ENCODE peak calls at places on chromosome 15, in five cellular contexts. F, M, K, E and Y are unnamed samples.

GRCh38 chr15:83206387-83206970 is 1.1 kb downstream of the HDGFL3 start:
- DNase-seq in E (no peak), M (no peak), F (no peak), K (no peak), Y (no peak)

GRCh38 chr15:73081321-73081958 is 29.2 kb downstream of the NEO1 start:
- DNase-seq in E (peak), K (peak), F (no peak), M (no peak), Y (no peak)

GRCh38 chr15:38474155-38474757 is 20.3 kb downstream of the FAM98B start:
- DNase-seq in M (peak), K (peak), E (peak), F (no peak), Y (no peak)

GRCh38 chr15:29942144-29942543 is 119.9 kb upstream of the TJP1 start:
- DNase-seq in M (no peak), E (no peak), F (no peak), K (no peak), Y (no peak)

GRCh38 chr15:57911247-57911646 is 154.3 kb downstream of the ALDH1A2 start:
- DNase-seq in E (no peak), F (no peak), M (no peak), K (no peak), Y (no peak)

GRCh38 chr15:96356494-96357455 is 26.3 kb downstream of the NR2F2 start:
- DNase-seq in M (no peak), K (peak), F (peak), E (peak), Y (peak)

GRCh38 chr15:85878866-85879265 is 84.1 kb upstream of the KLHL25 start:
- DNase-seq in F (no peak), M (no peak), E (no peak), K (peak), Y (no peak)

GRCh38 chr15:57772223-57772957 is 65.9 kb downstream of the POLR2M start:
- DNase-seq in F (no peak), M (peak), E (no peak), K (peak), Y (peak)

GRCh38 chr15:83998486-83998885 is 237.1 kb upstream of the GOLGA6L4 start:
- DNase-seq in K (no peak), M (no peak), F (no peak), E (no peak), Y (no peak)

GRCh38 chr15:71335591-71335990 is 220.3 kb downstream of the THSD4 start:
- DNase-seq in E (no peak), M (no peak), K (no peak), F (no peak), Y (no peak)

GRCh38 chr15:55694652-55695150 is 48.3 kb downstream of the PRTG start:
- DNase-seq in M (peak), E (no peak), K (no peak), F (no peak), Y (no peak)

GRCh38 chr15:77719450-77719849 is 86.7 kb upstream of the LINGO1 start:
- DNase-seq in F (no peak), E (no peak), M (no peak), K (no peak), Y (no peak)

GRCh38 chr15:101532865-101533264 is 43.4 kb upstream of the PCSK6 start:
- DNase-seq in M (no peak), E (no peak), F (no peak), K (no peak), Y (no peak)

GRCh38 chr15:83775738-83776137 is 121.8 kb downstream of the ADAMTSL3 start:
- DNase-seq in M (no peak), E (no peak), F (no peak), K (no peak), Y (no peak)

GRCh38 chr15:69414702-69415161 is 583 bp downstream of the KIF23 start:
- DNase-seq in F (peak), K (peak), E (peak), M (no peak), Y (peak)

GRCh38 chr15:71278989-71279756 is 163.9 kb downstream of the THSD4 start:
- DNase-seq in F (no peak), K (peak), E (no peak), M (no peak), Y (peak)

GRCh38 chr15:88472225-88472624 is 4.7 kb downstream of the MRPS11 start:
- DNase-seq in E (no peak), F (no peak), M (no peak), K (no peak), Y (no peak)

GRCh38 chr15:56042982-56043980 is 49.9 kb upstream of the NEDD4 start:
- DNase-seq in F (no peak), M (no peak), K (no peak), E (no peak), Y (no peak)

GRCh38 chr15:95192923-95193322 is 961.6 kb downstream of the MCTP2 start:
- DNase-seq in M (no peak), K (no peak), F (no peak), E (no peak), Y (no peak)

GRCh38 chr15:27871078-27871695 is 227.9 kb downstream of the OCA2 start:
- DNase-seq in F (no peak), E (no peak), M (no peak), K (no peak), Y (no peak)

GRCh38 chr15:91849749-91850161 is 3.8 kb upstream of the SLCO3A1 start:
- DNase-seq in F (no peak), E (no peak), M (no peak), K (peak), Y (no peak)

GRCh38 chr15:96887730-96888129 is 557.2 kb downstream of the NR2F2 start:
- DNase-seq in E (no peak), K (no peak), M (no peak), F (no peak), Y (no peak)

GRCh38 chr15:25701716-25702465 is 161.2 kb downstream of the ATP10A start:
- DNase-seq in E (no peak), M (no peak), F (no peak), K (no peak), Y (no peak)

GRCh38 chr15:39874890-39875549 is 45.0 kb downstream of the GPR176 start:
- DNase-seq in K (peak), M (no peak), E (no peak), F (no peak), Y (peak)

GRCh38 chr15:80585544-80586018 is 109.5 kb upstream of the ABHD17C start:
- DNase-seq in K (no peak), M (no peak), E (no peak), F (no peak), Y (no peak)

GRCh38 chr15:42385206-42385979 is 26.1 kb downstream of the CAPN3 start:
- DNase-seq in F (no peak), M (no peak), E (peak), K (peak), Y (no peak)

GRCh38 chr15:92091155-92091734 is 237.7 kb downstream of the SLCO3A1 start:
- DNase-seq in F (no peak), E (peak), M (peak), K (peak), Y (peak)

GRCh38 chr15:77840962-77841361 is 208.2 kb upstream of the LINGO1 start:
- DNase-seq in M (no peak), E (no peak), K (peak), F (no peak), Y (peak)

GRCh38 chr15:68418611-68419161 is 13.3 kb downstream of the ITGA11 start:
- DNase-seq in M (no peak), E (no peak), F (peak), K (peak), Y (peak)

GRCh38 chr15:45157056-45157455 is 27.3 kb downstream of the DUOX1 start:
- DNase-seq in F (no peak), K (peak), E (no peak), M (no peak), Y (no peak)

GRCh38 chr15:90060797-90061196 is 41.5 kb downstream of the IDH2 start:
- DNase-seq in E (no peak), K (peak), M (no peak), F (no peak), Y (peak)

GRCh38 chr15:90055182-90055581 is 47.1 kb downstream of the IDH2 start:
- DNase-seq in M (no peak), E (no peak), K (no peak), F (no peak), Y (no peak)

GRCh38 chr15:90059208-90059985 is 42.9 kb downstream of the IDH2 start:
- DNase-seq in K (no peak), M (no peak), F (peak), E (no peak), Y (no peak)

GRCh38 chr15:90054618-90055097 is 47.6 kb downstream of the IDH2 start:
- DNase-seq in K (no peak), M (no peak), E (no peak), F (no peak), Y (no peak)

GRCh38 chr15:90058308-90058707 is 44.0 kb downstream of the IDH2 start:
- DNase-seq in K (no peak), E (no peak), M (no peak), F (no peak), Y (no peak)
- H3K4me3 ChIP-seq in K (no peak), E (no peak), M (no peak), F (no peak), Y (no peak)

DNA sequence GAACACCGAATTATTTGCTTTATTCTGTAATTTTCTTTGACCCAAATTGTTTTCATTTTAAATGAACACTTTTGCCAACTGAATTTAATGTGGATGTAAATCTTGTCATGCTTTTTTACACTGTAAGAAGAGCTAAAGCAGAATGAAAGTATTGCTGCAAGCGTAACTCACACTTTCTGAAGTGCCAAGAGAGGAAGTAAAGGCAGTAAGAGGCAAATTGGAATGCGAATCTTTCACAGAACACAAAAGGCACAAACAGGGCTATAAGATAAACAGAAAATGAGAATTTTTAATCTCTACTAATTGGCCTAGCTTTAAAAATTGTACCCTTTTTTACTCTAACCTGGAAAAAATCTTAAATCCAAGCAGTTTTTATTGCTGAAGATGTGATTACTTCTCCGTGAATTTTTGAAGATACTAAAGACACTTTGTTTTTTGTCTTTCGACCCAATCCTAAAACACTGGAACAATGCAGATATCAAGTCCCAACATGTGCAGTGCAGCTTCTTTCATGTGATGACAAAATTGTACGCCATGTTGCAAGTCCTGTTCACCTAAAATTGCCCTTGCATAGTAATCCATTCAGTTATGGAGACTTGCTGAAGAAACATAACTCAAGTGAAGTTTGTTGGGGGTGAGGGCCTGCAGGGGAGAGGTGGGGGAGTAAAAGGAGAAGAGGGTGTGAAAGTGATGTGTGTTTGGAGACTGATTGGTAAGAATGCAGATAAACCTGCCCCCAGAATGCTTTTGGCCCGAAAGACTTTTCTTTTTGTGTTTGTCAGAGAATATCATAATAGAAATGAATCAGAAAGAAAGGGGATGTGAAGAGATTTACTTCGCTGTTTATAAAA is 1.4 kb downstream of the ARID3B start:
- DNase-seq in M (no peak), F (no peak), E (no peak), K (no peak), Y (no peak)
- H3K4me3 ChIP-seq in M (peak), F (peak), E (peak), K (peak), Y (peak)

DNA sequence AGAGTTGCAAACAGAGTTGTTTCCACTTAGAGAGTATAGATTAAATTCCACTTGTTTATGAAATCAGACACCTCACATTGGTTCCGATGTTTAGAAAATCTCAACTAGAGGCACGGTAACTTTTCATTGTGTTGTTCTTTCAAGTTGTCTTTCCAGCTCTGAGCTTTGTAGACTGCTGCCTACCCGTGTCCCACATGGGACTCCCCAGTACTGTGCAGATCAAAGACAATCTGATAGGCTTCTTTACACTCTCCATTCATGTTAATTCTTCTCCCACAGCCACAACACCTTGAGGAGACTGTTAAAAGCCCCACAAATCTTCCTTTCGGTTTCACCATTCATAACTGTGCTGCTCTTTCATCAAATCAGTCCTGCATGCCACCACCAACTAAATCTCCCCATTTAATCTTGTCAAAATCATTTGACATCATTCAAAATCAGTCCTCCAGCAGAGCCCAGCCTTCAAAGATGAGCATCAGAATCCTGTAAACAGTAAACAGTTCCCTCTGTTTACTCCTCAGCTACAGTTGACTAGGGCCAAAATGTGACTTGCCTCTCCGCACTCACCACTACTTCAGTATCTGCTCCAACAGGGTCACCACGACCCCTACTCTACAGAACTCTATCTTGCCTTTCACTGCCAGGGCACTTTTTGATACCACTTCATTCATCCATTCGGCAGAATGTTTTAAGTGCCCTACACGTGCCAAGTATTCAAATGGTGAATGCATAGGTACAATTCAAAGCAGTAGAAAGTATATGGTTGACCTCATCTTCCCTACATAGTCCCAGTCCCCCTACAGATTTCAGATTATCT is 8.3 kb downstream of the ANXA2 start:
- DNase-seq in K (peak), E (no peak), M (no peak), F (no peak), Y (no peak)
- H3K4me3 ChIP-seq in K (peak), E (no peak), M (no peak), F (no peak), Y (no peak)

GRCh38 chr15:63460210-63461135 is 43.9 kb upstream of the USP3 start:
- DNase-seq in F (no peak), E (no peak), M (no peak), K (no peak), Y (no peak)

GRCh38 chr15:63463030-63463429 is 41.4 kb upstream of the USP3 start:
- DNase-seq in F (no peak), M (no peak), K (no peak), E (no peak), Y (no peak)

GRCh38 chr15:63462053-63462452 is 42.3 kb upstream of the USP3 start:
- DNase-seq in K (no peak), F (no peak), E (no peak), M (no peak), Y (no peak)

GRCh38 chr15:63458794-63459395 is 45.5 kb upstream of the USP3 start:
- DNase-seq in K (no peak), F (no peak), E (no peak), M (no peak), Y (no peak)

GRCh38 chr15:63461230-63461629 is 43.2 kb upstream of the USP3 start:
- DNase-seq in M (no peak), F (no peak), E (no peak), K (no peak), Y (no peak)
- H3K4me3 ChIP-seq in M (no peak), F (no peak), E (no peak), K (no peak), Y (no peak)